ENCODE peak calls at places on chromosomes 1 and 21, in eight cellular contexts. Y is CD8-positive, alpha-beta T cell; T is testis; R is tibial artery; C is aorta; K is brain microvascular endothelial cell; O is tibial nerve; N is left ventricle myocardium inferior. G is an unnamed sample.

GRCh38 chr1:192476802-192477298 is 98.7 kb upstream of the RGS1 start:
- DNase-seq in Y (no peak), T (peak), R (peak), C (no peak), K (peak), O (peak), N (peak), G (no peak)

GRCh38 chr1:93964777-93965200 is 55.6 kb upstream of the GCLM start:
- DNase-seq in Y (no peak), T (no peak), R (no peak), C (no peak), K (peak), O (no peak), N (no peak), G (no peak)

GRCh38 chr1:212328248-212328647 is 43.0 kb downstream of the PPP2R5A start:
- DNase-seq in Y (no peak), T (no peak), R (no peak), C (no peak), K (no peak), O (no peak), N (no peak), G (no peak)

GRCh38 chr1:38173157-38173831 is 126.7 kb upstream of the POU3F1 start:
- DNase-seq in Y (no peak), T (no peak), R (no peak), C (no peak), K (no peak), O (no peak), N (no peak), G (no peak)

GRCh38 chr1:25090707-25091422 is 141.4 kb downstream of the SYF2 start:
- DNase-seq in Y (no peak), T (no peak), R (no peak), C (no peak), K (peak), O (no peak), N (no peak), G (no peak)

GRCh38 chr1:75053207-75053606 is 81.0 kb upstream of the LHX8 start:
- DNase-seq in Y (no peak), T (no peak), R (no peak), C (no peak), K (no peak), O (no peak), N (no peak), G (no peak)

GRCh38 chr21:21345872-21346271 is 347.7 kb downstream of the NCAM2 start:
- DNase-seq in Y (no peak), T (no peak), R (no peak), C (no peak), K (no peak), O (no peak), N (no peak), G (no peak)

GRCh38 chr1:179105393-179105792 is 23.5 kb downstream of the TOR3A start:
- DNase-seq in Y (no peak), T (no peak), R (no peak), C (no peak), K (no peak), O (no peak), N (no peak), G (peak)

GRCh38 chr21:36113647-36114428 is 21.0 kb upstream of the CBR3 start:
- DNase-seq in Y (peak), T (peak), R (no peak), C (no peak), K (no peak), O (no peak), N (no peak), G (no peak)

GRCh38 chr1:175385316-175385715 is 192.7 kb upstream of the KIAA0040 start:
- DNase-seq in Y (no peak), T (no peak), R (no peak), C (no peak), K (no peak), O (no peak), N (no peak), G (no peak)

GRCh38 chr1:41898191-41898713 is 20.5 kb downstream of the HIVEP3 start:
- DNase-seq in Y (peak), T (no peak), R (no peak), C (no peak), K (no peak), O (no peak), N (no peak), G (no peak)

GRCh38 chr1:233677690-233678354 is 63.9 kb downstream of the KCNK1 start:
- DNase-seq in Y (no peak), T (no peak), R (no peak), C (no peak), K (no peak), O (no peak), N (no peak), G (no peak)

GRCh38 chr1:198910816-198911215 is 272.0 kb downstream of the PTPRC start:
- DNase-seq in Y (no peak), T (no peak), R (no peak), C (no peak), K (no peak), O (no peak), N (no peak), G (no peak)

GRCh38 chr21:42696026-42696380 is 42.6 kb downstream of the PDE9A start:
- DNase-seq in Y (no peak), T (no peak), R (no peak), C (peak), K (no peak), O (no peak), N (no peak), G (no peak)

GRCh38 chr1:203592156-203592555 is 34.5 kb upstream of the ATP2B4 start:
- DNase-seq in Y (no peak), T (peak), R (no peak), C (no peak), K (no peak), O (no peak), N (peak), G (peak)

GRCh38 chr21:26115899-26116298 is 54.7 kb downstream of the APP start:
- DNase-seq in Y (no peak), T (no peak), R (no peak), C (no peak), K (peak), O (no peak), N (no peak), G (no peak)

GRCh38 chr1:148263906-148264255 is 111.8 kb upstream of the NBPF11 start:
- DNase-seq in Y (no peak), T (peak), R (no peak), C (no peak), K (no peak), O (no peak), N (no peak), G (peak)

GRCh38 chr1:182637769-182638168 is 33.6 kb upstream of the RGS16 start:
- DNase-seq in Y (no peak), T (peak), R (no peak), C (no peak), K (no peak), O (no peak), N (no peak), G (no peak)

GRCh38 chr1:31415658-31416057 is 2.6 kb downstream of the SERINC2 start:
- DNase-seq in Y (no peak), T (no peak), R (no peak), C (no peak), K (no peak), O (no peak), N (no peak), G (no peak)

GRCh38 chr1:31413405-31414005 is 492 bp downstream of the SERINC2 start:
- DNase-seq in Y (no peak), T (peak), R (peak), C (peak), K (peak), O (peak), N (peak), G (peak)

GRCh38 chr1:31412732-31413404 is at the start of gene SERINC2:
- DNase-seq in Y (no peak), T (peak), R (no peak), C (no peak), K (no peak), O (no peak), N (no peak), G (peak)

GRCh38 chr1:31416101-31416736 is 3.2 kb downstream of the SERINC2 start:
- DNase-seq in Y (no peak), T (no peak), R (no peak), C (no peak), K (no peak), O (no peak), N (no peak), G (peak)

DNA sequence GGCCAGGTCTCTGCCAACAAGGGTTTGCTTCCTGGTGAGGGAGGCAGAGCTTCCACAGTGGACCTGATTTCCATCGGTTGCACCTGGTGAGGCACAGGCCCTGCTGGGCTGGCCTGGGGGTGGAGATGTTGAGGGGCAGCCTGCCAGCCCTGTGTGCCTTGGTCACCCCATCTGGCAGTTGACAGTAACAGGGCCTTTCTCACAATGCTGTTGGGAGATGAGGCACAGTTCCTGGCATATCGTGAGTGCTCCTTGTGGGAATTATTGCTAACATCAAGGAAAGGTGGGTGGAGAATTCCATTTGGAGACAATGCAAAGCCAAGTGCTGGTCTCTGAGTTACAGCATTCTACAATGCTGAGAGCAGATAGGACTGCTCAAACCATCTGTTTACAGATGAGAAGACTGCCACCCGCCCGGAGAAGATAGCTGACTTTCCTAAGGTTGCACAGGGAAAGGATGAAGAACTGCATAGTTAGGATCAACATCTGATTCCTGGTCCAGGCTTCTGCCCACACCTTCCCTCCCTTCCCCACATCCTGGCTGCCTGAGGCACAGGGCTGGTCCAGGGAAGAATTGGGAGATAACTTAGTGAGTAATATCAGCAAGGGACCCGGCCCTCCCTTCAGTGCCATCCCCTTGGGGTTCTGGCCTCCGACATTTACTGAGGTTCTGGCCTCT is 1.8 kb downstream of the SERINC2 start:
- DNase-seq in Y (no peak), T (no peak), R (no peak), C (no peak), K (no peak), O (no peak), N (no peak), G (peak)
- H3K4me3 ChIP-seq in Y (no peak), T (no peak), R (no peak), C (no peak), K (no peak), O (no peak), N (no peak), G (no peak)

GRCh38 chr1:243931957-243932356 is 81.9 kb upstream of the AKT3 start:
- DNase-seq in Y (no peak), T (no peak), R (no peak), C (no peak), K (no peak), O (no peak), N (no peak), G (no peak)
- H3K4me3 ChIP-seq in Y (no peak), T (no peak), R (no peak), C (no peak), K (no peak), O (no peak), N (no peak), G (no peak)

DNA sequence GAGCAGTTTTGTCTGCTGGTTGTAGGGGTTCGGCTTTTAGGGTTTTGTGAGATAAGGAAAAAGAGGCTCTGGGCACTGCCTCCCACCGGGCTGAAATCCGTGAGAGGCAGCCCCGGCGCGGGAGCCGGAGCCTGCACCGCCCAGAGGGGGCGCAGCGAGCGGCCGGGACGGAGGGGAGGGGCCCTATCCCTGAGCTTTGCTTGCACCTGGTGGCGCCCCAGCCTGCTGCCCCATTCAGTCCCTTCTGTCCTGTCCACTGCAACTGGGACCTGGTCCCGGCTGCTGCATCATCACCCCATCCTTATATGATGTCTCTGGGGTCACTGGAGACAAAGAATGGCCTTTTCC is 512 bp upstream of the KCNJ6 start:
- DNase-seq in Y (no peak), T (peak), R (no peak), C (no peak), K (no peak), O (no peak), N (no peak), G (no peak)
- H3K4me3 ChIP-seq in Y (no peak), T (peak), R (no peak), C (no peak), K (peak), O (no peak), N (peak), G (no peak)

GRCh38 chr1:167120899-167121298 is 27.0 kb downstream of the STYXL2 start:
- DNase-seq in Y (peak), T (no peak), R (no peak), C (no peak), K (no peak), O (no peak), N (no peak), G (no peak)
- H3K4me3 ChIP-seq in Y (peak), T (peak), R (peak), C (no peak), K (peak), O (no peak), N (peak), G (no peak)

GRCh38 chr1:90732136-90732535 is 15.0 kb upstream of the BARHL2 start:
- DNase-seq in Y (no peak), T (no peak), R (no peak), C (no peak), K (no peak), O (no peak), N (no peak), G (no peak)

GRCh38 chr1:90728656-90729257 is 11.7 kb upstream of the BARHL2 start:
- DNase-seq in Y (no peak), T (no peak), R (no peak), C (no peak), K (no peak), O (no peak), N (no peak), G (no peak)

GRCh38 chr1:90729484-90730246 is 12.6 kb upstream of the BARHL2 start:
- DNase-seq in Y (no peak), T (no peak), R (no peak), C (no peak), K (no peak), O (no peak), N (no peak), G (no peak)

GRCh38 chr1:90731382-90732050 is 14.4 kb upstream of the BARHL2 start:
- DNase-seq in Y (no peak), T (no peak), R (no peak), C (no peak), K (no peak), O (no peak), N (no peak), G (no peak)

DNA sequence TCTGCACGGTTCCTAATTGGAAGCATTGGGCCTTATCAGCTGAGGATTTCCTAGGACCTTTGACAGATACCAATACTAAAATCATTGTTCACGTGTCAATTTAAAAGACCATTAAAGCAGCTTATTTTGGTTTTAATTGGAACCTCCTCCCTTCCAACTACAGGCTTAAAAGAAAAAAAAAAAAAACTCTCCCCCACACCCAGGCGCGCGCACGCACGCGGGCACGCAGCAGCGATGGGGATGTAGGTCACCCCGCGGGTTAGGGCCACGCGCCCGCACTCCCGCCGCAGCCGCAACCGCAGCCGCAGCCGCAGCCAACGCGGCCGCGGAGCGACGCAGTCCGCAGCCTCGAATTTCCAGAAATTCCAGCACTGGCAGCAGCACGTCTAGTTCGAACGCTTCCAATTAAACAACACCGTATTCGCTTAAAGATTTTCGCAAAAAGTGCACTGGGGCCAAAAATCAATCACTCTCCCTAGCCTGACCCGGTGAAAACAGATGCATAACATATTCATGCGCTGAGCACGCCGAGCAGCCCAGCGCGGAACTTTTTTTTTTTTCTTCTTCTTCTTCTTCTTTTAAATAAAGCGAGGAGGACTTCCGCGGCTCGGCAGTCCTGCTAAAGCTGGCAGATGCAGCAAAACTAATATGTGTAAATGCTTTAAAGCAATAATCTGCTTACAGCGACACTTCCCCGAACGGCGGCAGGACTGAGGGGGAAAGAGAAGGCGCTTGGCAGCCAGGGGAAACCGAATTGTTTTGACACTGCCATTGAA is 13.3 kb upstream of the BARHL2 start:
- DNase-seq in Y (no peak), T (no peak), R (no peak), C (no peak), K (no peak), O (no peak), N (no peak), G (no peak)
- H3K4me3 ChIP-seq in Y (peak), T (peak), R (no peak), C (no peak), K (no peak), O (no peak), N (peak), G (no peak)

DNA sequence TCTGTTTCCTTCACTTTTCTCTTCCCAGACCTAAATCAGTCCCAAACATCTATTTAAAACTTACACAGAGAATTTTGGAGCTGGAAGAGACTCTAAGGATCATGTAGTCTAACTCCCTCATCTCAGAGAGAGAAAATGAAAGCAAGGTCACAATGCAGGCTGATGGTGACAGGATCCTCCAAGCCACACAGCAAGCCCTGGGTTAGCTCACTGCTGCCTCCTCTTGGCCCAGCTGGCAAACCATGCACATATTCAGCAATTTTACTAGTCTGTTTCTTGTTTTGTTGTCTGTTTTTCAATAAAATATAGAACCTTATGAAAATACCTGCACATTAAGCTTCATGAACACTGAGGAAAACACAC is 27.7 kb upstream of the LY9 start:
- DNase-seq in Y (peak), T (peak), R (no peak), C (no peak), K (peak), O (no peak), N (peak), G (peak)
- H3K4me3 ChIP-seq in Y (peak), T (no peak), R (no peak), C (no peak), K (no peak), O (no peak), N (peak), G (no peak)

GRCh38 chr21:44977616-44978340 is 37.9 kb downstream of the SLX9 start:
- DNase-seq in Y (no peak), T (no peak), R (no peak), C (no peak), K (no peak), O (no peak), N (no peak), G (no peak)

GRCh38 chr21:44973598-44973997 is 33.8 kb downstream of the SLX9 start:
- DNase-seq in Y (no peak), T (no peak), R (peak), C (no peak), K (no peak), O (no peak), N (no peak), G (no peak)

GRCh38 chr21:44972821-44973220 is 33.0 kb downstream of the SLX9 start:
- DNase-seq in Y (no peak), T (no peak), R (peak), C (no peak), K (no peak), O (no peak), N (no peak), G (no peak)

GRCh38 chr21:44974676-44975075 is 34.8 kb downstream of the SLX9 start:
- DNase-seq in Y (no peak), T (no peak), R (no peak), C (no peak), K (no peak), O (no peak), N (no peak), G (no peak)

GRCh38 chr21:44975720-44976555 is 36.1 kb downstream of the SLX9 start:
- DNase-seq in Y (no peak), T (no peak), R (no peak), C (no peak), K (no peak), O (no peak), N (no peak), G (no peak)
- H3K4me3 ChIP-seq in Y (no peak), T (no peak), R (no peak), C (no peak), K (no peak), O (no peak), N (no peak), G (no peak)